ENCODE peak calls at places on chromosomes 16 and 17, in four cellular contexts. R is left ventricle myocardium inferior, B is PC-3, G is tibial artery. H is an unnamed sample.

GRCh38 chr17:9266031-9266680 is 244.8 kb downstream of the NTN1 start:
- DNase-seq in B (no peak), R (no peak), G (no peak), H (peak)

GRCh38 chr16:75758215-75758614 is 31.9 kb upstream of the CPHXL start:
- DNase-seq in G (no peak), B (no peak), R (no peak), H (no peak)

GRCh38 chr17:37037590-37038155 is 88.9 kb downstream of the AATF start:
- DNase-seq in B (no peak), R (no peak), G (no peak), H (no peak)

GRCh38 chr16:72241930-72242329 is 70.0 kb upstream of the PMFBP1 start:
- DNase-seq in B (peak), R (no peak), G (no peak), H (peak)

GRCh38 chr17:51029568-51030463 is 90.9 kb downstream of the SPAG9 start:
- DNase-seq in B (no peak), R (no peak), G (no peak), H (no peak)

GRCh38 chr17:13153036-13153435 is 135.2 kb upstream of the ELAC2 start:
- DNase-seq in G (no peak), R (no peak), B (no peak), H (peak)

GRCh38 chr17:60149691-60150582 is at the start of gene CA4:
- DNase-seq in G (no peak), B (no peak), R (no peak), H (no peak)

GRCh38 chr16:80667925-80668324 is 127.1 kb downstream of the DYNLRB2 start:
- DNase-seq in R (no peak), G (no peak), B (no peak), H (no peak)

GRCh38 chr17:51351890-51352289 is 91.5 kb downstream of the UTP18 start:
- DNase-seq in R (peak), G (no peak), B (no peak), H (no peak)

GRCh38 chr16:49912688-49913087 is 56.8 kb upstream of the ZNF423 start:
- DNase-seq in B (no peak), G (no peak), R (no peak), H (no peak)

GRCh38 chr17:44733753-44734152 is 25.0 kb upstream of the ADAM11 start:
- DNase-seq in B (peak), G (no peak), R (no peak), H (peak)

GRCh38 chr16:19744670-19745069 is 26.6 kb downstream of the IQCK start:
- DNase-seq in R (no peak), B (peak), G (no peak), H (no peak)

GRCh38 chr17:19249681-19250080 is 12.5 kb downstream of the EPN2 start:
- DNase-seq in R (no peak), B (no peak), G (peak), H (no peak)

GRCh38 chr16:87570938-87571867 is 31.1 kb upstream of the JPH3 start:
- DNase-seq in B (peak), G (peak), R (peak), H (peak)

GRCh38 chr16:46954562-46954961 is 18.9 kb downstream of the DNAJA2 start:
- DNase-seq in G (no peak), R (no peak), B (no peak), H (no peak)

GRCh38 chr17:5531019-5531418 is 44.7 kb downstream of the MIS12 start:
- DNase-seq in G (no peak), R (no peak), B (no peak), H (no peak)

GRCh38 chr17:71548540-71549190 is 572.2 kb upstream of the SOX9 start:
- DNase-seq in B (peak), G (no peak), R (no peak), H (no peak)

GRCh38 chr17:29825604-29826003 is 104.4 kb downstream of the SSH2 start:
- DNase-seq in B (no peak), R (no peak), G (no peak), H (no peak)

GRCh38 chr17:35449371-35449931 is 885 bp upstream of the SLFN13 start:
- DNase-seq in B (no peak), G (peak), R (peak), H (peak)

GRCh38 chr17:29116652-29117439 is 63.4 kb downstream of the MYO18A start:
- DNase-seq in G (peak), B (peak), R (peak), H (peak)

GRCh38 chr16:88017006-88017405 is 65.8 kb downstream of the BANP start:
- DNase-seq in B (no peak), G (no peak), R (no peak), H (no peak)

GRCh38 chr17:78748048-78748729 is 33.9 kb downstream of the CYTH1 start:
- DNase-seq in B (no peak), R (no peak), G (peak), H (no peak)

GRCh38 chr17:35740216-35740615 is 8.8 kb downstream of the RASL10B start:
- DNase-seq in B (no peak), G (no peak), R (no peak), H (no peak)

GRCh38 chr16:74477226-74477625 is 55.9 kb upstream of the CLEC18B start:
- DNase-seq in G (no peak), R (no peak), B (no peak), H (no peak)

GRCh38 chr16:30030841-30031413 is at the start of gene TLCD3B:
- DNase-seq in R (no peak), G (no peak), B (no peak), H (no peak)

GRCh38 chr17:5840811-5841446 is 229.2 kb upstream of the WSCD1 start:
- DNase-seq in B (no peak), R (no peak), G (no peak), H (no peak)

GRCh38 chr17:17837380-17837821 is 615 bp upstream of the SREBF1 start:
- DNase-seq in R (no peak), G (peak), B (peak), H (peak)

GRCh38 chr17:44745301-44745700 is 13.5 kb upstream of the ADAM11 start:
- DNase-seq in G (no peak), R (no peak), B (no peak), H (no peak)

DNA sequence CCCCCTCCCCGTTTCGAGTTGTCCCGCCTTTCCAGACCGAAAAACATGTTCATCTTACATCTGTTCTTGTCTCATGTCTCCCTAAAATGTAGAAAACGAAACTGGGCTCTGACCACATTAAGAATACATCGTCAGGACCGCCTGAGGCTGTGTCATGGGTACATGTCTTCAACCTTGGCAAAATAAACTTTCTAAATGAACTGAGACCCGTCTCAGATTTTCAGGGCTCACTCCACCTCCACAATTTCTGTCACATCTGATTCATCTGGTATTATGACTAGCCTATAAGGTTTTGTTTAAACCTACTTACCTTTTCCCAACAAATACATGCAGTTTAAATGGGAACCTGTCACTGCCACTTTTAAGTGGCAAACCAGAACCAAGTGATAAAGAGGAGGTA is 621 bp downstream of the SDR42E1 start:
- DNase-seq in B (no peak), R (no peak), G (no peak), H (no peak)
- H3K4me3 ChIP-seq in B (no peak), R (peak), G (peak), H (no peak)

DNA sequence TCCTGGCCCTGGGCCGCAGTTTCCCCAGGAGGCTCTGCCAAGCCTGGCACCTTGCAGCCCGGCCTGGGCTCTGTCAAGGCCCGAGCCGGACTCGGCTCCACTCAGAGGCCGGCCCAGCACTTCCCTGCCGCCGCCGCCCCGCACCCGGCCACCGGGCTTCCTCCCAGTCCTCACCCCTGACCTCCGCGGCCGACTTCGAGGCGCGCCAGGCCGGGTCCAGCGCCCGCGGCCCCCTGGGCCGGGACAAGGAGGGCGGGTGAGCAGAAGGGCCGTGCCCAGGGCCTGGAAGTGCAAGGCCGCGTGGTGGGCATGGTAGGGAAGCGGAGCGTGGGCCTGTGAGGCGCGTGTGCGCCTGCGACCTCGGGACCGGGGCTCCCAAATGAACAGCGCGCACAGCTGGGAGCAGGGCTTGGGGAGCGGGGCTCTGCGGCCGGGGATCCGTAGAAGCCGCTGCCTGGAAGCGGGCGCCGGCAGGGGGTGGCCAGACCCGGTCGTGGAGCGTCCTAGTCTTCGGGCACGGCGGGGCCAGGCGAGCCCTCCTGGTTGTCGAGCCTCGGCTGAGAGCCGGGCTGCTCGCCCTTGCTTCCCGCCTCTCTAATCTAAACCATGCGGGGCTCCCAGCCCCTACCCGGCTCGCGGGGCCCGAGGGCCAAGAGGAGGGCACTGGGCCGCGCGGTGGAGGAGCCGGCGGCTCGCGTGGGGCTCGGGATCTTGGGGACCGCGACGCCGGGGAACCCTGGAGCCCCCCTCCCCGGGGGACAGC is 503 bp upstream of the TBX4 start:
- DNase-seq in B (no peak), R (no peak), G (no peak), H (no peak)
- H3K4me3 ChIP-seq in B (no peak), R (peak), G (peak), H (peak)

DNA sequence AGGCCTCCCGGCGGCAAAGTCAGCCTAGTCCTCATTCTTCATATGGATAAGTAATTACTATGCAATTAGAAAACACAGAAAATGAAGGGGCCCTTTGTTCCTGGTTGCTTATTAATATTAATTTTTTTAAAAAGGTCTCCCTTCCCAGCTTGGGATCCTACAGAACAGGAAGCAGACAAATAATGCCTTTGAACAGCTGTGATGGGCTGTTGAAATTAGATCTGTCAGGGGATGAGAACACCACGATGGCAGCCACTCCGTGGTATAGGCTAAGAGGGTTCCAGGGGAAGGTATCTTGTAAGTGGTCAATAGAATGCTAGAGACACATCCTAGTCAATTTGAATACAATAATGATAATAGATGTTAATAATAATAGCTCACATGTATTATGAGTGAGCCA is 83.1 kb downstream of the CCDC182 start:
- DNase-seq in B (no peak), R (no peak), G (no peak), H (no peak)
- H3K4me3 ChIP-seq in B (peak), R (peak), G (no peak), H (no peak)

GRCh38 chr16:35296962-35297653 is 1837.7 kb downstream of the TP53TG3F start:
- DNase-seq in R (no peak), G (no peak), B (no peak), H (no peak)
- H3K4me3 ChIP-seq in R (no peak), G (no peak), B (no peak), H (no peak)

GRCh38 chr17:81364278-81365147 is 30.7 kb upstream of the BAHCC1 start:
- DNase-seq in R (no peak), G (no peak), B (no peak), H (no peak)

GRCh38 chr17:81367171-81367570 is 28.1 kb upstream of the BAHCC1 start:
- DNase-seq in B (no peak), R (no peak), G (no peak), H (no peak)

GRCh38 chr17:81366648-81367047 is 28.6 kb upstream of the BAHCC1 start:
- DNase-seq in R (no peak), B (no peak), G (no peak), H (no peak)

GRCh38 chr17:81365601-81366585 is 29.4 kb upstream of the BAHCC1 start:
- DNase-seq in B (peak), G (peak), R (no peak), H (no peak)

GRCh38 chr17:81365148-81365600 is 30.1 kb upstream of the BAHCC1 start:
- DNase-seq in B (peak), R (no peak), G (peak), H (peak)
- H3K4me3 ChIP-seq in B (peak), R (peak), G (peak), H (peak)

DNA sequence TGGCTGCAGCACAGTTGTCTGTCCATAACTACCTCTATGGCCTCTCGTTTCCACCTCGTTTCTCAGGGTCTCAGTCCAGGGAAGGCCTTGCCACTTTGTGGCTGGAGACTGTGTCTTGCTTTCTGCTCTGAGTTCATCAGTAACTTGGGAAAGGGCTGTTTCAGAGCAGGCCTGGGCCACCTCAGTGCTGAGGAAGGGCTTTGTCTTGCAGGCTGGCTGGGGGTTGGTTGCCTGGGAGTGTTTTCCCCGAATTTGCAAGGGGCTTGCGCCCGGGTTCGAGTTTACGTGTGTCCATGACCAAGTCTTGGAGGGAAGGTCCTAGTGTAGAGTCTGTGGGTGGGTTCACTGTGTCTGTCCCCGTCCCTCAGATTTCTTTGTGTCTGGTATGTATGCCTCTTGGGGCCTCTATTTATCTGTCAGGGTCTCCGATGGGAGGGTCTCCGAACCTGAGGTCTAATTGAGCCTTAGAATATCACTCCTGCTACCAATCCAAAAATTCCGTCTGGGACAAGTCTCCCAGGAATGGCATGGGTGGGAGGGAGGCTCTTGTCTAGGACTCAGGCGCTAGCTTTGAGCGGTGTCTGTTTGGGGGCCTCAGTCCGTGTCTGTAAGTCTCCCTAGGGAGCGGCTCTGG is 594 bp upstream of the TGFB1I1 start:
- DNase-seq in G (no peak), R (no peak), B (no peak), H (no peak)
- H3K4me3 ChIP-seq in G (peak), R (peak), B (peak), H (peak)

GRCh38 chr16:4371481-4372314 is at the start of gene VASN:
- DNase-seq in R (peak), B (peak), G (peak), H (peak)
- H3K4me3 ChIP-seq in R (peak), B (peak), G (peak), H (peak)

GRCh38 chr16:659618-660017 is 8.3 kb upstream of the RHOT2 start:
- DNase-seq in B (no peak), G (no peak), R (no peak), H (no peak)

GRCh38 chr16:662095-662494 is 5.8 kb upstream of the RHOT2 start:
- DNase-seq in G (no peak), B (no peak), R (no peak), H (no peak)

GRCh38 chr16:661184-661821 is 6.6 kb upstream of the RHOT2 start:
- DNase-seq in B (no peak), R (no peak), G (no peak), H (no peak)

GRCh38 chr16:660132-660458 is 7.8 kb upstream of the RHOT2 start:
- DNase-seq in B (no peak), G (no peak), R (no peak), H (no peak)

DNA sequence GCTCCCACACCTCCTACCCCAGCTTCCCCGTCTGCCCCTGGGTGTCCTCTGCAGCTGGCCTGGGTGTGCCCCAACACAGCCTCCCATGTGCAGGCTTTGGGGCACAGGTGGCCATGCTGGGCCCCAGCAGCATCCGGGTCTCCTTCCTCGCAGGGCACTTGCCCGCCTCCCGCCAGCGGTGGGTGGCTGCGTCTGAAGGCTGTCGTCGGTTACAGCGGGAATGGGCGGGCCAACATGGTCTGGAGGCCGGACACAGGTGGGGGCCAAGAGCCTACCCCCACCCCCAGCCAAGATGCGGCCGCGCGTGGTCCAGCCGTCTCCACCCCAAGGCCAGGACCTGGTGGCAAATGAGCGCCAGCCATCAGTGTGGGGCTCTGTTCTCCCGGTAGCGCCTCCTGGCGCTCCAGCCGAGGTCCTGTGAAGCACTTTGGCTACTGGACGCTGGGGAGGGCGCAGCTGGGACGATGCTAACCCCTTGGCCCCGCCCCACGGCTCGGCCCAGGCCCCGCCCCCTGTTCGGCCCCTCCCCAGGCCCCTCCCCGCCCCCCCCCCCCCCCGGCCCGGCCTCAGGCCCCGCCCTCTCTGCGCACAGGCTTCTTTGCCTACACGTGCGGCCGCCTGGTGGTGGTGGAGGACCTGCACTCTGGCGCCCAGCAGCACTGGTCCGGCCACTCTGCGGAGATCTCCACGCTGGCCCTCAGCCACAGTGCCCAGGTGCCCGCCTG is 7.3 kb upstream of the RHOT2 start:
- DNase-seq in G (peak), B (peak), R (peak), H (peak)
- H3K4me3 ChIP-seq in G (peak), B (peak), R (peak), H (no peak)

GRCh38 chr17:40352779-40353394 is 11.7 kb downstream of the GJD3 start:
- DNase-seq in B (no peak), R (no peak), G (no peak), H (no peak)
- H3K4me3 ChIP-seq in B (no peak), R (no peak), G (no peak), H (no peak)